ENCODE peak calls at places on chromosomes 16 and 17, in six cellular contexts. R, F, D, O, G and L are unnamed samples.

GRCh38 chr16:23333962-23334361 is 31.9 kb downstream of the SCNN1B start:
- DNase-seq in F (no peak), G (no peak), O (no peak), D (no peak), R (peak), L (no peak)

GRCh38 chr16:49463529-49463928 is 89.9 kb downstream of the C16orf78 start:
- DNase-seq in F (no peak), R (no peak), G (peak), O (no peak), D (peak), L (no peak)

GRCh38 chr17:4005296-4006164 is 41.3 kb upstream of the ATP2A3 start:
- DNase-seq in O (no peak), F (no peak), G (no peak), R (no peak), D (no peak), L (no peak)

GRCh38 chr16:76573281-76573680 is 296.1 kb downstream of the CNTNAP4 start:
- DNase-seq in R (no peak), F (no peak), D (no peak), O (no peak), G (no peak), L (no peak)

GRCh38 chr17:75147878-75148546 is 6.3 kb downstream of the JPT1 start:
- DNase-seq in F (no peak), D (no peak), O (no peak), R (no peak), G (no peak), L (no peak)

GRCh38 chr16:54175552-54176375 is 110.8 kb downstream of the IRX3 start:
- DNase-seq in F (no peak), R (no peak), O (no peak), D (no peak), G (no peak), L (no peak)

GRCh38 chr17:27038676-27039075 is 255.2 kb upstream of the WSB1 start:
- DNase-seq in R (no peak), D (no peak), O (no peak), G (no peak), F (no peak), L (no peak)

GRCh38 chr17:2090804-2091534 is 36.1 kb downstream of the HIC1 start:
- DNase-seq in F (no peak), G (no peak), R (peak), O (peak), D (no peak), L (peak)

GRCh38 chr17:40532520-40533253 is 31.3 kb upstream of the TNS4 start:
- DNase-seq in F (no peak), O (peak), G (no peak), D (no peak), R (peak), L (peak)

GRCh38 chr16:66429290-66429962 is 2.3 kb downstream of the BEAN1 start:
- DNase-seq in O (no peak), R (no peak), G (no peak), F (no peak), D (no peak), L (no peak)

GRCh38 chr17:50213026-50214015 is 11.9 kb upstream of the COL1A1 start:
- DNase-seq in R (no peak), D (no peak), G (peak), F (peak), O (no peak), L (peak)

GRCh38 chr17:1003972-1004768 is 7.2 kb downstream of the TIMM22 start:
- DNase-seq in R (no peak), D (no peak), G (no peak), O (no peak), F (no peak), L (no peak)

GRCh38 chr17:48004973-48005372 is 32.6 kb downstream of the COPZ2 start:
- DNase-seq in F (no peak), D (no peak), G (no peak), O (no peak), R (no peak), L (peak)

GRCh38 chr17:21297026-21297520 is 12.6 kb downstream of the MAP2K3 start:
- DNase-seq in F (no peak), D (no peak), O (no peak), G (no peak), R (no peak), L (peak)

GRCh38 chr17:20935740-20936139 is 107.1 kb downstream of the USP22 start:
- DNase-seq in F (no peak), O (peak), D (no peak), R (peak), G (peak), L (peak)

GRCh38 chr16:68843482-68844210 is at the start of gene TANGO6:
- DNase-seq in D (peak), O (peak), G (peak), F (peak), R (peak), L (peak)

GRCh38 chr17:7363311-7363710 is 8.4 kb downstream of the TMEM95 start:
- DNase-seq in R (peak), G (no peak), F (no peak), D (no peak), O (no peak), L (no peak)

GRCh38 chr16:77499373-77500285 is 64.8 kb upstream of the ADAMTS18 start:
- DNase-seq in F (no peak), G (no peak), R (no peak), D (no peak), O (peak), L (peak)

GRCh38 chr16:11674818-11675560 is 6.7 kb downstream of the SNN start:
- DNase-seq in D (no peak), G (peak), R (no peak), F (no peak), O (no peak), L (peak)

GRCh38 chr17:42027961-42028790 is 8.3 kb downstream of the NKIRAS2 start:
- DNase-seq in O (no peak), R (no peak), G (no peak), D (no peak), F (no peak), L (no peak)

GRCh38 chr16:22250522-22250921 is 44.4 kb downstream of the EEF2K start:
- DNase-seq in D (no peak), F (no peak), R (no peak), O (no peak), G (no peak), L (no peak)

GRCh38 chr17:58344047-58344790 is 7.8 kb downstream of the SUPT4H1 start:
- DNase-seq in O (no peak), D (no peak), F (no peak), G (peak), R (no peak), L (peak)

GRCh38 chr17:55830210-55830609 is 79.4 kb downstream of the PCTP start:
- DNase-seq in O (no peak), R (no peak), D (no peak), G (no peak), F (no peak), L (no peak)

GRCh38 chr17:45092932-45093430 is 31.9 kb downstream of the NMT1 start:
- DNase-seq in F (no peak), D (peak), O (peak), G (no peak), R (peak), L (peak)

GRCh38 chr17:80424878-80425765 is 10.2 kb downstream of the ENDOV start:
- DNase-seq in F (no peak), D (no peak), O (no peak), R (no peak), G (no peak), L (no peak)

GRCh38 chr17:71846561-71846960 is 274.3 kb upstream of the SOX9 start:
- DNase-seq in O (no peak), G (no peak), D (no peak), F (no peak), R (no peak), L (no peak)